ENCODE peak calls at places on chromosomes 4 and X, in seven cellular contexts. Y, X, B, Z, N, F and J are unnamed samples. For H3K4me1, the result is how much of the 10 kb centered on the place peaks cover.

GRCh38 chr4:13143234-13143633 is 340.9 kb downstream of the RAB28 start:
- DNase-seq in B (no peak), Y (no peak), X (no peak), N (no peak), Z (no peak), F (no peak), J (no peak)

GRCh38 chrX:134948333-134949241 is 42.2 kb upstream of the SMIM10 start:
- DNase-seq in F (peak), Z (no peak), B (no peak), Y (no peak), N (no peak), X (no peak), J (no peak)

GRCh38 chrX:43958529-43958928 is 14.7 kb downstream of the NDP start:
- DNase-seq in Y (peak), F (no peak), B (no peak), N (peak), X (no peak), Z (no peak), J (peak)

GRCh38 chr4:118351851-118352827 is 664 bp downstream of the PRSS12 start:
- DNase-seq in Z (no peak), B (peak), F (peak), Y (peak), X (no peak), N (no peak), J (peak)

GRCh38 chr4:80413096-80413495 is 77.6 kb downstream of the CFAP299 start:
- DNase-seq in F (no peak), N (no peak), Z (no peak), X (no peak), B (no peak), Y (no peak), J (no peak)

GRCh38 chr4:143986173-143986572 is 33.0 kb downstream of the GYPB start:
- DNase-seq in F (no peak), N (no peak), Y (no peak), Z (no peak), X (no peak), B (no peak), J (no peak)

GRCh38 chr4:136713140-136713539 is 819.2 kb downstream of the PCDH18 start:
- DNase-seq in B (no peak), X (no peak), Z (no peak), N (no peak), F (no peak), Y (no peak), J (no peak)

GRCh38 chr4:53956053-53956452 is 108.4 kb downstream of the CHIC2 start:
- DNase-seq in F (no peak), Z (no peak), B (no peak), N (no peak), X (no peak), Y (no peak), J (no peak)

GRCh38 chr4:38723726-38724506 is 58.9 kb downstream of the TLR10 start:
- DNase-seq in N (no peak), F (no peak), B (peak), Z (no peak), X (no peak), Y (peak), J (no peak)

GRCh38 chrX:20515841-20516461 is 249.2 kb upstream of the RPS6KA3 start:
- DNase-seq in B (no peak), X (no peak), Y (no peak), F (no peak), N (no peak), Z (no peak), J (no peak)

GRCh38 chrX:153063315-153063714 is 7.0 kb downstream of the PNMA3 start:
- DNase-seq in F (no peak), B (no peak), Y (no peak), N (no peak), Z (no peak), X (no peak), J (no peak)

GRCh38 chr4:183078634-183079033 is 20.4 kb upstream of the WWC2 start:
- DNase-seq in F (no peak), X (no peak), N (no peak), Y (no peak), B (no peak), Z (no peak), J (no peak)

GRCh38 chr4:52825311-52826090 is 36.6 kb upstream of the RASL11B start:
- DNase-seq in Y (no peak), B (no peak), N (no peak), Z (no peak), X (no peak), F (no peak), J (no peak)

GRCh38 chr4:60962286-60962685 is 237.8 kb upstream of the ADGRL3 start:
- DNase-seq in B (no peak), N (no peak), Z (no peak), F (no peak), Y (no peak), X (no peak), J (no peak)

GRCh38 chrX:17564689-17565409 is 172.4 kb upstream of the SCML1 start:
- DNase-seq in B (no peak), F (no peak), X (no peak), Z (no peak), N (no peak), Y (no peak), J (no peak)

GRCh38 chr4:143701365-143701764 is 890 bp upstream of the FREM3 start:
- DNase-seq in Y (no peak), Z (no peak), F (no peak), N (no peak), B (no peak), X (no peak), J (no peak)

DNA sequence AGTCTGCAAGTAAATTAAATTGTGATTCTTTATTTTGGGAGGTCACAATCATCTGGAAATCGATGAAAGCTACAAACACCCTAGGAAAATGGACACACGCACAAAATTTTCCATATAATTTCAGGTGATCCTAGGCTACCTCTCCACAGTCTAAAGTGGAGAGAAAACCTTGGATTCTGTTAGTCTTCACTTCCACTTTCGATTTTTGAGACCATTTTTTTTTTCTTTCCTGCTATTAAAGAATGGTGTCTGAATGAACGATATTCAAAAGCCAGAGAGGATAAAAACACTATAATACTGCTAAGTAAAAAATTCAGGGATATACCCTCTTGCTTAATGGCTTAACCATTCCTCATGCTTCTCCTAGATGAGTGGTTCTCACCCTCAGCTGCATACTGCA is 1.7 kb downstream of the FBXL5 start:
- DNase-seq in F (no peak), Y (no peak), N (no peak), B (no peak), Z (no peak), X (no peak), J (no peak)
- H3K4me1 ChIP-seq in F (under half), Y (under half), N (under half), B (under half), Z (under half), X (under half), J (half or more)

GRCh38 chr4:119623025-119623424 is 5.6 kb downstream of the PDE5A start:
- DNase-seq in X (no peak), B (no peak), N (no peak), Z (no peak), Y (no peak), F (no peak), J (no peak)
- H3K27ac ChIP-seq in X (no peak), B (peak), N (no peak), Z (no peak), Y (peak), F (no peak), J (no peak)

DNA sequence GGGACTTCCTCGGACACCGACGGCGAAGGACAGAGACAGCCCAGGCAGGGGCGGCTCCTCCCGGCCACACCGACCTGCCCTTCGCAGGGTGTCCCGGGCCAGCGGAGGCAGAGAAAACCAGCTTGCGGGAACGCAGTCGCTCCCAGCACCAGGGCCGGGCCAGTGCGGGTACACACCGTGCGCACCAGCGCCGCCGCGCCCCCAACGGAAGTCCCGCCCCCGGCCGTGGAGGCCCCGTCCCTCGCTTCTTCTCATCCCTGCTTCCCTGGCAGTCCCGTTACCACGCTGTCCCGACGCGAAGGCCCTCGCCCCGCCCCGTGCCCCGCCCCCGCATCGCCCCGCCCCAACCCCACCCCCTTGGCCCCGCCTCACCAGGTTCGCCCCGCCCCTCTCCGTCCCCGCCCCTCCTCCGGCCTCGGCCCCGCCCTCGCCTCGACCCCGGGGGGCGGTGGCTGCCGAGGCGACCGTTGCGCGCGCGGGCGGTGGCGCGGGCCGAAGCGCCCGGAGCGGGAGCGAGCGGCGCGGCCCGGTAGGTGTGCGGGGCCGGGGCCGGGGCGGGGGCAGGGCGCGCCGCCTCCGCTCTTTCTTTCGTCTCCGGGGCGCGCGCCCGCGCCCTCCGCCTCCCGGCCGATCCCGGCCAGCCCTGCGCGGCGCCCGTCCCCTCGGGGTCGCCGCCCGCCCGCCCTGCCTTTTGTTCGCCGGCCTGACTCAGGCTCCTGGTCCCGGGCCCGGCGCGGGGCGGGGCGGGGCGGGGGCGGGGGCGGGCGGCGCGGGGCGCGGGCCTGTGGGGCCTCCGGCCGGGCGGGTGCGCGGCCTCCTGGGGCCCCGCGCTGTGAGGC is at the start of gene RGS12:
- DNase-seq in B (peak), Y (peak), X (peak), F (peak), N (peak), Z (peak), J (peak)
- TF ChIP-seq POLR2A in B (no peak), Y (peak), X (peak), F (peak), N (peak), Z (peak), J (peak)

DNA sequence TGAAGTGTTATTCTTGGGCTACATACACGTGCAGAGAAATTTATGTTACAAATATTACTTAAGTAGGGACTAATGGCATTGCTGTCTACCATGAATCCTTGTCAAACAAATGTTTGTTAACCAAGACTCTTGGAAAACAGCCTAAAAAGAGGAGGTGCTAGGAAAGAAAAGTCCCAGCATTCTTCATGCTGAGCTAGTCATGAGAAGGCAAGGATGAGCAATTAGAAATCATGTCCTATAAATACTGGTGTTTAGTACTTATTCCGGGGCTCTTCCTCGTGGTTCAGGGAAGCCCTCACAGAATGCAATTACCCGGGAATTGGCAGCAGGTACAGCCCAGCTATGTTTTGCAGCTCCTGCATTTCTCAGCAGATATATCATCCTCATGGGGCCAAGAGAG is 378.1 kb upstream of the FTHL17 start:
- DNase-seq in X (no peak), F (no peak), Y (no peak), N (no peak), B (no peak), Z (no peak), J (no peak)
- H3K4me1 ChIP-seq in X (under half), F (under half), Y (under half), N (under half), B (under half), Z (under half), J (under half)

DNA sequence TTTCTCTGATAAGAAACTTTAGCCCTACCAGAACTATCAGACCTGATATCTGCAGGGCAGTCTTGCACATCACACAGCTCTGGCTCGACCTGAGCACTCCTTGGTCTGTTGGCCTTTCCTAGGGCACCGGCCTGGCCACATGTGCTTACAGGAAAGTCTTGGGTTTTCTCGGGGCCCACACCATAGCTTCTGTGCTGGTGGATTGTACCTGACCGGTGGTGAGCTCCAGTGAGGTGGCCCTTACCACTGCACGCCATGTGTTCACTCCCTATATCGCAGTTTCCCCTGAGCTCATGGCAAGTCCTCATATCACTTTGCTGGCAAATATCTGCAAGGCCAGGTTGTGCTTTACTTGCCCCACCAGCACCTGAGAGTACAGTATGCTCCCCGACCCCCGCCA is 2637.4 kb downstream of the ARAP2 start:
- DNase-seq in X (peak), F (no peak), Z (no peak), B (no peak), N (no peak), Y (no peak), J (no peak)
- H3K27ac ChIP-seq in X (no peak), F (no peak), Z (no peak), B (no peak), N (no peak), Y (no peak), J (no peak)

DNA sequence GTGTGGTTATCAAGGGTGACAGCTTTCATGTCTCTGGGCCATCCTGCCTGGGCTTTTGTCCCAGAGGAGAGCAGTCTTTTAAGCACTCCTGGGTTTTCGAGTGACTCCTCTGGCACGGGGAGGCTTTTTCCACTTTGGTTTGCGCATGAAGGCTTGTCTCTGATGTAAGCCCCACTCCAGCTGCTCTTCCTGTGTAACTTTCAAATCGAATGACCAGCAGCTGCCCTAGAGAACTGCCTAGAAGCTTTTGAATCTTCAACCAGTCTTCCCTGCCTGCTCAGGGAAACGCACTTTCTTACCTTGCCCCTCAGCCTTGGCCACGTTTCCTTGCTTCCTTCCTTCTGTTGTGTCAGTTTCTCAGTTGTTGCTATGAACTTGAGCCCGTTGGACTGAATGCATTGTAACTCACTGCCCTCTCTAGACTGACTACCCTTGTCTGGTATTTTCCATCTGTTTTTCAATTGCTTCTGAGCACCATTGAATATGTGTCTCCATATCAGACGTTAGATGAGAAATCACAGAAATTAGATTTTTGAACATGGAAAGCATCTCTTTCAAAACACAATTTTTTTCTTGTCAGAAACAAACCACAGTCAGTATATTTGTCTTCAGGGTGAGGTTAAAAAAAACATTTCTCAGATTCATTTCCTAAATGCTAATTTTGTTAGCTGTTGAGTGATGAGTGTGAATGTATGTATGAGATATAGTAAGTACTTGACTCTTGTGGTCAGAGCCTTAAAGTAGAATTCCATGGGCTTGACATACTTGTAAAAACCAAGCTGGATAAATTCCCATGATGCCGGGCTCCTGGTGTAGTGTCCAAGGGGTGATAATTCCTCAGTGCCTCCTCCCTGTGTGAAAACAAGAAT is 45.4 kb downstream of the SLC9A6 start:
- DNase-seq in F (no peak), N (peak), Y (peak), X (peak), B (no peak), Z (peak), J (peak)
- TF ChIP-seq POLR2A in F (no peak), N (peak), Y (peak), X (no peak), B (no peak), Z (no peak), J (no peak)

DNA sequence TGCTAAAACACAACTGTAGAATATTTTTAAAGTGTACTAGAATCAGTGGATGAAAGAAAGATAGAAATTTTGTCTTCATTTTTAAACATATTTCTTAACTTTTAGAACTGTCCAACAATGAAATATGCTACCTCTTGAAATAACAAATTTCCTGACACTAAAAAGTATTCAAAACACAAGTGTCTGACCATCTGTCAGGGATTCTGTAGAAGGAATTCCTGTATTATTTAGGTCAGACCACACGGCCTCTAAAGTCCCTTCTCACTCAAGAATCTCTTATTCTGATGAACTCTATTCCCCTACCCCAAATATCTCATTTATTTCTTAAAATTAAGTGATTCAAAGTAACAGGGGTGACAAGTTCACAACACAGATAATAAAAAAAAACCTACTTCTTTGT is 99.1 kb downstream of the MAML3 start:
- DNase-seq in F (no peak), N (no peak), Y (no peak), X (no peak), B (no peak), Z (no peak), J (no peak)
- H3K4me1 ChIP-seq in F (under half), N (under half), Y (under half), X (under half), B (under half), Z (under half), J (under half)

GRCh38 chrX:63658920-63659319 is 126.1 kb downstream of the ARHGEF9 start:
- DNase-seq in Z (no peak), F (no peak), X (no peak), B (no peak), N (no peak), Y (no peak), J (no peak)

GRCh38 chrX:63661676-63662075 is 123.3 kb downstream of the ARHGEF9 start:
- DNase-seq in X (no peak), F (no peak), N (no peak), B (no peak), Y (no peak), Z (no peak), J (no peak)

GRCh38 chrX:63664083-63664482 is 120.9 kb downstream of the ARHGEF9 start:
- DNase-seq in F (no peak), B (no peak), Y (no peak), X (no peak), Z (no peak), N (no peak), J (no peak)

GRCh38 chrX:63664741-63665140 is 120.3 kb downstream of the ARHGEF9 start:
- DNase-seq in B (no peak), F (no peak), X (no peak), N (no peak), Z (no peak), Y (no peak), J (no peak)
- H3K27ac ChIP-seq in B (no peak), F (no peak), X (no peak), N (no peak), Z (no peak), Y (no peak), J (no peak)